ENCODE peak calls at places on chromosomes 2 and 18, in seven cellular contexts. One of them, this sample, is unnamed.

GRCh38 chr2:7992612-7993596 is 689.0 kb upstream of the ID2 start:
- ATAC-seq in GM12878: no peak
- ATAC-seq in HCT116: no peak
- ATAC-seq in K562: no peak
- ATAC-seq in upper lobe of left lung: no peak
- ATAC-seq in HepG2: no peak
- ATAC-seq in heart left ventricle: no peak
- ATAC-seq in this sample: no peak

GRCh38 chr2:241207151-241207550 is 18.7 kb downstream of the ANO7 start:
- ATAC-seq in HepG2: no peak
- ATAC-seq in heart left ventricle: no peak
- ATAC-seq in HCT116: no peak
- ATAC-seq in GM12878: no peak
- ATAC-seq in upper lobe of left lung: no peak
- ATAC-seq in K562: no peak
- ATAC-seq in this sample: no peak

GRCh38 chr2:74414475-74414874 is 6.9 kb downstream of the C2orf81 start:
- ATAC-seq in heart left ventricle: peak; percentile 19
- ATAC-seq in HepG2: no peak
- ATAC-seq in GM12878: no peak
- ATAC-seq in upper lobe of left lung: peak; percentile 17
- ATAC-seq in HCT116: no peak
- ATAC-seq in K562: no peak
- ATAC-seq in this sample: no peak

GRCh38 chr2:108565778-108566375 is 31.6 kb downstream of the LIMS1 start:
- ATAC-seq in K562: no peak
- ATAC-seq in GM12878: peak; percentile 91
- ATAC-seq in HepG2: no peak
- ATAC-seq in HCT116: no peak
- ATAC-seq in upper lobe of left lung: peak; percentile 40
- ATAC-seq in heart left ventricle: no peak
- ATAC-seq in this sample: no peak

GRCh38 chr2:106708189-106708588 is 177.8 kb downstream of the ST6GAL2 start:
- ATAC-seq in HepG2: no peak
- ATAC-seq in K562: no peak
- ATAC-seq in GM12878: no peak
- ATAC-seq in upper lobe of left lung: peak; percentile 64
- ATAC-seq in heart left ventricle: no peak
- ATAC-seq in HCT116: no peak
- ATAC-seq in this sample: peak; percentile 67

GRCh38 chr2:205984381-205984780 is 101.6 kb downstream of the INO80D start:
- ATAC-seq in K562: no peak
- ATAC-seq in HCT116: no peak
- ATAC-seq in upper lobe of left lung: no peak
- ATAC-seq in HepG2: no peak
- ATAC-seq in GM12878: peak; percentile 91
- ATAC-seq in heart left ventricle: no peak
- ATAC-seq in this sample: no peak

GRCh38 chr2:147636238-147636887 is 208.5 kb upstream of the ACVR2A start:
- ATAC-seq in K562: no peak
- ATAC-seq in upper lobe of left lung: peak; percentile 75
- ATAC-seq in HCT116: no peak
- ATAC-seq in GM12878: peak; percentile 9
- ATAC-seq in heart left ventricle: peak; percentile 71
- ATAC-seq in HepG2: no peak
- ATAC-seq in this sample: peak; percentile 57

GRCh38 chr2:102385522-102385921 is 29.9 kb downstream of the IL18R1 start:
- ATAC-seq in GM12878: no peak
- ATAC-seq in HepG2: no peak
- ATAC-seq in upper lobe of left lung: no peak
- ATAC-seq in K562: no peak
- ATAC-seq in heart left ventricle: no peak
- ATAC-seq in HCT116: no peak
- ATAC-seq in this sample: no peak

GRCh38 chr2:186607660-186608324 is 17.9 kb downstream of the ITGAV start:
- ATAC-seq in HCT116: no peak
- ATAC-seq in GM12878: no peak
- ATAC-seq in heart left ventricle: peak; percentile 82
- ATAC-seq in upper lobe of left lung: no peak
- ATAC-seq in K562: peak; percentile 11
- ATAC-seq in HepG2: no peak
- ATAC-seq in this sample: no peak

GRCh38 chr2:96330407-96330806 is 5.2 kb upstream of the NCAPH start:
- ATAC-seq in GM12878: no peak
- ATAC-seq in K562: no peak
- ATAC-seq in heart left ventricle: no peak
- ATAC-seq in HepG2: no peak
- ATAC-seq in HCT116: no peak
- ATAC-seq in upper lobe of left lung: no peak
- ATAC-seq in this sample: no peak

GRCh38 chr2:216215991-216216390 is 106.8 kb downstream of the XRCC5 start:
- ATAC-seq in heart left ventricle: no peak
- ATAC-seq in HCT116: peak; percentile 80
- ATAC-seq in K562: peak; percentile 83
- ATAC-seq in upper lobe of left lung: no peak
- ATAC-seq in GM12878: peak; percentile 60
- ATAC-seq in HepG2: peak; percentile 87
- ATAC-seq in this sample: no peak

GRCh38 chr2:20663196-20664070 is 3.5 kb upstream of the GDF7 start:
- ATAC-seq in HepG2: no peak
- ATAC-seq in HCT116: no peak
- ATAC-seq in upper lobe of left lung: no peak
- ATAC-seq in heart left ventricle: no peak
- ATAC-seq in GM12878: no peak
- ATAC-seq in K562: no peak
- ATAC-seq in this sample: no peak

GRCh38 chr2:218033590-218034496 is 31.0 kb upstream of the TNS1 start:
- ATAC-seq in GM12878: peak; percentile 23
- ATAC-seq in upper lobe of left lung: peak; percentile 7
- ATAC-seq in K562: peak; percentile 18
- ATAC-seq in heart left ventricle: no peak
- ATAC-seq in HepG2: peak; percentile 51
- ATAC-seq in HCT116: no peak
- ATAC-seq in this sample: no peak

GRCh38 chr2:232981767-232982360 is 31.2 kb downstream of the NGEF start:
- ATAC-seq in K562: no peak
- ATAC-seq in GM12878: no peak
- ATAC-seq in heart left ventricle: no peak
- ATAC-seq in HCT116: no peak
- ATAC-seq in upper lobe of left lung: no peak
- ATAC-seq in HepG2: peak; percentile 56
- ATAC-seq in this sample: no peak

GRCh38 chr2:218642786-218643185 is 16.6 kb downstream of the ZNF142 start:
- ATAC-seq in GM12878: no peak
- ATAC-seq in HepG2: peak; percentile 12
- ATAC-seq in heart left ventricle: no peak
- ATAC-seq in K562: no peak
- ATAC-seq in HCT116: no peak
- ATAC-seq in upper lobe of left lung: no peak
- ATAC-seq in this sample: no peak

GRCh38 chr18:55449412-55450140 is 138.4 kb downstream of the TCF4 start:
- ATAC-seq in HCT116: no peak
- ATAC-seq in heart left ventricle: no peak
- ATAC-seq in K562: no peak
- ATAC-seq in HepG2: no peak
- ATAC-seq in GM12878: no peak
- ATAC-seq in upper lobe of left lung: no peak
- ATAC-seq in this sample: no peak

GRCh38 chr2:216934623-216935022 is 74.8 kb upstream of the TNP1 start:
- ATAC-seq in GM12878: no peak
- ATAC-seq in HCT116: no peak
- ATAC-seq in HepG2: peak; percentile 69
- ATAC-seq in heart left ventricle: no peak
- ATAC-seq in upper lobe of left lung: no peak
- ATAC-seq in K562: no peak
- ATAC-seq in this sample: no peak

GRCh38 chr2:169160926-169161481 is 91.6 kb downstream of the DHRS9 start:
- ATAC-seq in K562: no peak
- ATAC-seq in HCT116: no peak
- ATAC-seq in heart left ventricle: no peak
- ATAC-seq in GM12878: no peak
- ATAC-seq in HepG2: no peak
- ATAC-seq in upper lobe of left lung: no peak
- ATAC-seq in this sample: no peak

DNA sequence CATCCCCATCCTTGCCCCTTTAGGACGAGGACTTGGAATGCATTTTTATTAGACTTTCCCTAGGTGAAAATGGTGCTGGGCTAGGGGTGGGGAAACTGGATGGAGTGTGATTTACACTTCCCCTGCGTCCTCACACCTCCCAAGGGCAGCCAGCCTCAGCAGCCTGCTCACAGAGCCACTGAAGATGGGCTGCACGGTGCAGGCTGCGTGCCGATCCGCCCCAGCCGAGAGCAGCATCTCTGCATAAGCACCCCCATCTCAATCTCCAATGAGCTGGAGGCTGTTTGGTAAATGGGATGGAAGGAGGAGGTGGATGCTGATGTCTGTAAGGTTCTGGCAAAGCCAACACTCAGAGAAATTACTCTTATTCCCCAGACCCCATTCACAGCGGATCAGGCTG is 87.6 kb downstream of the ZBTB7C start:
- ATAC-seq in GM12878: no peak
- ATAC-seq in K562: no peak
- ATAC-seq in HepG2: no peak
- ATAC-seq in heart left ventricle: no peak
- ATAC-seq in HCT116: no peak
- ATAC-seq in upper lobe of left lung: no peak
- ATAC-seq in this sample: no peak
- H3K4me1 ChIP-seq in GM12878: no peaks in the 10 kb centered on the region
- H3K4me1 ChIP-seq in K562: no peaks in the 10 kb centered on the region
- H3K4me1 ChIP-seq in HepG2: no peaks in the 10 kb centered on the region
- H3K4me1 ChIP-seq in heart left ventricle: no peaks in the 10 kb centered on the region
- H3K4me1 ChIP-seq in HCT116: peaks cover 2% of the 10 kb centered on the region
- H3K4me1 ChIP-seq in upper lobe of left lung: peaks cover 3% of the 10 kb centered on the region
- H3K4me1 ChIP-seq in this sample: peaks cover 3% of the 10 kb centered on the region

GRCh38 chr2:202842690-202843089 is 28.9 kb downstream of the ICA1L start:
- ATAC-seq in HepG2: no peak
- ATAC-seq in heart left ventricle: no peak
- ATAC-seq in upper lobe of left lung: no peak
- ATAC-seq in GM12878: no peak
- ATAC-seq in K562: no peak
- ATAC-seq in HCT116: no peak
- ATAC-seq in this sample: no peak

DNA sequence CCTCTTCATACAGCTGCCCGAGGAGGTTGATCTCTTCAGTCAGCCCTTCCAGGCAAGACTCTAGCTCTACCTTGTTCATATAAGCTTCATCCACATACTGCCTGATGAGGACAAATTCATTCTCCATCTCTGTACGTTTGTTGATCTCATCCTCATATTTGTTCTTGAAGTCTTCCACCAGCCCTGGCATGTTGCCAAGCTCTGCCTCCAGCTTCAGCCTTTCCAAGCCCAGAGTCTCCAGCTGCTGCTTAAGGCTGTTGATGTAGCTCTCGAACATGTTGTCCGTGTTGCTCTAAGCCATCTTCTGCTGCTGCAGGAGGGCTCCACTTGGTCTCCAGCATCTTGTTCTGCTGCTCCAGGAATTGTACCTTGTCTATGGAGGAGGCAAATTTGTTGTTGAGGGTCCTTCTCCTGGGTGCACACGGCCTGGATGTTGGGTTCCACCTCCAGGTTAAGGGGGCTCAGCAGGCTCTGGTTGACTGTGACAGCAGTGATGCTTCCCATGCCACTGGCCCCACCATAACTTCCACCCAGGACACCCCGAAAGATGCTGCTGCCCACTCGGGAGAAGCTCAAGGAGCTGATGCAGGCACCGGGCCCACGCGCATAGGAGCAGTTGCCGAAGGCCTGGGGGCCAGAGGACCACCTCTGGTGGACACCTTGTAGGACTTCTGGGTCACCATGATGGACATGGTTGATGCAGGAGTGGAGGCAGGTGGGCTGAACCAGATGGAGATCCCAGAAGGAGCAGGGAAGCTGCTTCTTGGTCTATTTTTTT is 30.3 kb downstream of the ICA1L start:
- ATAC-seq in K562: no peak
- ATAC-seq in upper lobe of left lung: no peak
- ATAC-seq in GM12878: no peak
- ATAC-seq in HCT116: no peak
- ATAC-seq in heart left ventricle: no peak
- ATAC-seq in HepG2: no peak
- ATAC-seq in this sample: no peak
- TF ChIP-seq POLR2A in K562: no peak
- TF ChIP-seq POLR2A in upper lobe of left lung: no peak
- TF ChIP-seq POLR2A in GM12878: no peak
- TF ChIP-seq POLR2A in HCT116: no peak
- TF ChIP-seq POLR2A in heart left ventricle: no peak
- TF ChIP-seq POLR2A in HepG2: no peak
- TF ChIP-seq POLR2A in this sample: no peak

DNA sequence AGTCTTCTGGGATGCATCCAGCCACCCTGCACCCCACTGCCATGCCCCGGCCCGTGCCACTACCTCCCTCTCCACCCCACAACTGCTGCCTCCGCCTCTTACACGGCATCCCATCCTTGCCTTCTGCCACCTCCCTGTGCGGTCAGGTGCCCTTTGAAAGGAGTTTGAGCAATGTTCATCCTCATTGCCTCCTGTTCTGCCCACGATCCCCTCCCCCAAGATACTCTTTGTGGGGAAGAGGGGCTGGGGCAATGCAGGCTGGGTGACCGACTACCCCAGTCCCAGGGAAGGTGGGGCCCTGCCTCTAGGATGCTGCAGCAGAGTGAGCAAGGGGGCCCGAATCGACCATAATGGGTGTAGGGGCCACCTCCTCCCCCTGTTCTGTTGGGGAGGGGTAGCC is 8.4 kb downstream of the MFSD2B start:
- ATAC-seq in heart left ventricle: no peak
- ATAC-seq in K562: no peak
- ATAC-seq in HCT116: no peak
- ATAC-seq in GM12878: no peak
- ATAC-seq in upper lobe of left lung: no peak
- ATAC-seq in HepG2: no peak
- ATAC-seq in this sample: no peak
- H3K4me1 ChIP-seq in heart left ventricle: no peaks in the 10 kb centered on the region
- H3K4me1 ChIP-seq in K562: peaks cover 40% of the 10 kb centered on the region
- H3K4me1 ChIP-seq in HCT116: peaks cover 23% of the 10 kb centered on the region
- H3K4me1 ChIP-seq in GM12878: no peaks in the 10 kb centered on the region
- H3K4me1 ChIP-seq in upper lobe of left lung: no peaks in the 10 kb centered on the region
- H3K4me1 ChIP-seq in HepG2: peaks cover 54% of the 10 kb centered on the region
- H3K4me1 ChIP-seq in this sample: no peaks in the 10 kb centered on the region

GRCh38 chr2:235052514-235053354 is 100.9 kb downstream of the SH3BP4 start:
- ATAC-seq in heart left ventricle: no peak
- ATAC-seq in HCT116: no peak
- ATAC-seq in HepG2: peak; percentile 3
- ATAC-seq in K562: no peak
- ATAC-seq in GM12878: no peak
- ATAC-seq in upper lobe of left lung: no peak
- ATAC-seq in this sample: no peak

GRCh38 chr2:235051436-235052260 is 99.8 kb downstream of the SH3BP4 start:
- ATAC-seq in upper lobe of left lung: peak; percentile 34
- ATAC-seq in K562: no peak
- ATAC-seq in HepG2: no peak
- ATAC-seq in HCT116: peak; percentile 18
- ATAC-seq in GM12878: no peak
- ATAC-seq in heart left ventricle: peak; percentile 51
- ATAC-seq in this sample: peak; percentile 27

GRCh38 chr2:235049719-235050118 is 97.9 kb downstream of the SH3BP4 start:
- ATAC-seq in HCT116: no peak
- ATAC-seq in HepG2: no peak
- ATAC-seq in GM12878: no peak
- ATAC-seq in K562: no peak
- ATAC-seq in upper lobe of left lung: no peak
- ATAC-seq in heart left ventricle: no peak
- ATAC-seq in this sample: no peak

GRCh38 chr2:235049069-235049468 is 97.3 kb downstream of the SH3BP4 start:
- ATAC-seq in HepG2: no peak
- ATAC-seq in GM12878: no peak
- ATAC-seq in upper lobe of left lung: no peak
- ATAC-seq in K562: no peak
- ATAC-seq in HCT116: peak; percentile 42
- ATAC-seq in heart left ventricle: no peak
- ATAC-seq in this sample: no peak

GRCh38 chr2:235050992-235051351 is 99.2 kb downstream of the SH3BP4 start:
- ATAC-seq in HepG2: peak; percentile 5
- ATAC-seq in upper lobe of left lung: peak; percentile 72
- ATAC-seq in HCT116: peak; percentile 80
- ATAC-seq in GM12878: no peak
- ATAC-seq in K562: peak; percentile 59
- ATAC-seq in heart left ventricle: peak; percentile 95
- ATAC-seq in this sample: peak; percentile 91
- TF ChIP-seq POLR2A in HepG2: no peak
- TF ChIP-seq POLR2A in upper lobe of left lung: no peak
- TF ChIP-seq POLR2A in HCT116: no peak
- TF ChIP-seq POLR2A in GM12878: no peak
- TF ChIP-seq POLR2A in K562: no peak
- TF ChIP-seq POLR2A in heart left ventricle: peak; percentile 30
- TF ChIP-seq POLR2A in this sample: no peak

This sample was measured in gastroesophageal sphincter.